ENCODE peak calls at places on chromosome 13, in five cellular contexts. X is fibroblast of pulmonary artery, L is lower leg skin, Z is GM06990, W is psoas muscle. V is an unnamed sample.

GRCh38 chr13:21079761-21080730 is 18.7 kb upstream of the LATS2 start:
- DNase-seq in X (peak), L (no peak), Z (no peak), W (no peak), V (peak)

GRCh38 chr13:21219044-21219381 is 42.6 kb downstream of the MRPL57 start:
- DNase-seq in X (no peak), L (no peak), Z (no peak), W (no peak), V (no peak)

GRCh38 chr13:21638319-21639282 is 32.3 kb upstream of the FGF9 start:
- DNase-seq in X (peak), L (peak), Z (no peak), W (no peak), V (peak)

GRCh38 chr13:21234537-21234936 is 58.1 kb downstream of the MRPL57 start:
- DNase-seq in X (no peak), L (no peak), Z (no peak), W (no peak), V (no peak)

GRCh38 chr13:56352356-56352755 is 788.4 kb upstream of the PRR20A start:
- DNase-seq in X (no peak), L (no peak), Z (no peak), W (no peak), V (no peak)

GRCh38 chr13:62305758-62306157 is 890.1 kb upstream of the PCDH20 start:
- DNase-seq in X (peak), L (no peak), Z (peak), W (no peak), V (peak)

GRCh38 chr13:66888698-66889097 is 341.4 kb downstream of the PCDH9 start:
- DNase-seq in X (peak), L (no peak), Z (no peak), W (no peak), V (peak)

GRCh38 chr13:32025730-32026129 is 5.8 kb upstream of the FRY start:
- DNase-seq in X (no peak), L (no peak), Z (no peak), W (no peak), V (no peak)

GRCh38 chr13:50401721-50402510 is 386.7 kb downstream of the KCNRG start:
- DNase-seq in X (peak), L (no peak), Z (no peak), W (no peak), V (peak)

GRCh38 chr13:113034451-113035208 is 65.6 kb downstream of the MCF2L start:
- DNase-seq in X (peak), L (peak), Z (no peak), W (peak), V (peak)
- TF ChIP-seq CTCF in X (peak), L (no peak), Z (no peak), W (peak), V (peak)

GRCh38 chr13:114140131-114140908 is 7.9 kb upstream of the RASA3 start:
- DNase-seq in X (no peak), L (no peak), Z (no peak), W (no peak), V (no peak)
- H3K4me3 ChIP-seq in X (no peak), L (no peak), Z (peak), W (no peak), V (no peak)

GRCh38 chr13:44818428-44818827 is 170.8 kb downstream of the NUFIP1 start:
- DNase-seq in X (peak), L (no peak), Z (no peak), W (no peak), V (peak)
- TF ChIP-seq CTCF in X (peak), L (no peak), Z (peak), W (no peak), V (no peak)

DNA sequence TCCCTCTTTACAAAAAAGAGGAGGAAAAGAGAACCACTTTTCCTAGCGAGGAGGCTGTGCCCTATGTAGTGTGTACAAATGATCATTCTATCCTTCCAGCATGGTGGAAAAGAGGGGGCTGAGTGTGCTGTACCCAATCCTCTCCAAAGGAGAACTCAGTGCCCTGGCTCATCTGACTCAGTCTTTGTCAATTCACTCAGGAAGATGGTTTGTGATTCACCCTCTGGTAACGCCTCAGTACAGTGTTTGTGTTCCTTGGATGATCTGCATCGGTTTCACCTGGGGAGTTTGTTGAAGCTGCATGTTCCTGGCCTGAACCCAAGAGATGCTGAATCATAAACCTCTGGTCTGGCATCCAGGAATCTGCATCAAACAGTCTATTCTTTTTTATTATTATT is 18.3 kb upstream of the ENOX1 start:
- DNase-seq in X (peak), L (peak), Z (no peak), W (no peak), V (peak)
- H3K4me3 ChIP-seq in X (peak), L (no peak), Z (no peak), W (no peak), V (peak)

DNA sequence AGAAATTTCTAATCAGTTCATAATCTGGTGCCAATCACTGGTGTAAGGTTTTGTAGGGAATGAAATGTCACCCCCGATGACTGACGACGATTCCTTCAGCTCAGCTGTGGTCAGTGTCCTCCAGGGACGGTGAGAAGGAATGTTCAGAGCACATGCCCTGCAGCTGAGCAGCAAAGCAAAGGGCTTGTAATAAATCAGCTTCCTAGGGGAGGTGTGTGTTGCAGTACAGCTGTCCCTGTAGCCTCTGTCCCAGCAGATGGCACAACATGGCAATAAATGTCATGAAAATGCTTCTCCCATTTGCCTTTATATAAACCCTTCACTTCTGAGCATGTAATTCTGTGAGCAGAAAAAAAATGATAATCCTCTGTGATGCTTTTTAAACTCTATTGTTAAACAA is 102.4 kb downstream of the FAM216B start:
- DNase-seq in X (peak), L (no peak), Z (no peak), W (no peak), V (peak)
- TF ChIP-seq CTCF in X (peak), L (no peak), Z (no peak), W (peak), V (peak)

GRCh38 chr13:96994030-96994848 is at the start of gene OXGR1:
- DNase-seq in X (no peak), L (no peak), Z (no peak), W (peak), V (no peak)
- H3K4me3 ChIP-seq in X (peak), L (peak), Z (no peak), W (peak), V (peak)

DNA sequence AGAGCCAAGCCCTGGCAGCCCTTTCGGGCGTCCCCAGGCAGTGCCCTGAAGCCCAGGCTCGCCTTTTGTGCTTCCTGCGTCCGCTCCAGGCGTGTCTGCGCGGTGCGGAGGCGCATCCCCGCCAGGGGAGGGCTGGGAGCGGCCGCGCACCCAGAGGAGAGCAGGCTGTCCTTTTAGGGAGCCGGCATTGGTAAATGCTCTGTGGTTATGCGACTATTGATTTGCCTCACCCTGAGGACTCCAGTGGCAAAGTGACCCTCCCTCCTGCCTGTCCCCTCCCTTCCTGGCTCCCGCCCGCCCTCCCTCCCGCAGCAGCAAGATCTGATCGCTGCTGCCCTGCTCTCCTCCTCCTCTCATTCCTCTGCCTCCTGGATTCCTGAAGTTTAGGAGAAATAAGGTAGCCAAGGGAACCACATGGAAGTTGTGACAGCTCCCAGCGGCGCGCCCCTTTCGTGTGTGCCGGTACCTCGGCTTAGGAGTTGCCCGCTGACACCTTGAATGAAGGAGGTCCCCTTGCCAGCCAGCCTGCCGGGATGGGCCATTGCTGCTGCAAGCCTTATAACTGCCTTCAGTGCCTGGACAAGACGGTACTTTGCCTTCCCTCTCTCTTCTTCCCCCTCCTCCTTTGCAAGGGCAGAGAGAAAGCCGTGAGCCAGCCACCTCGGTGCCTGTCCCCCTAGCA is 167.0 kb downstream of the SLC7A1 start:
- DNase-seq in X (no peak), L (no peak), Z (no peak), W (no peak), V (peak)
- TF ChIP-seq CTCF in X (no peak), L (no peak), Z (no peak), W (no peak), V (no peak)